ENCODE peak calls at places on chromosomes 7 and 10, in six cellular contexts. E is HFF-Myc; X is progenitor cell of endocrine pancreas; V is CD8-positive, alpha-beta T cell; U is epithelial cell of esophagus; W is kidney. R is an unnamed sample.

GRCh38 chr10:19749185-19749729 is 67.0 kb upstream of the PLXDC2 start:
- DNase-seq in E (no peak), X (no peak), V (no peak), U (no peak), W (no peak), R (no peak)

GRCh38 chr10:26430641-26431163 is 7.4 kb upstream of the APBB1IP start:
- DNase-seq in E (no peak), X (no peak), V (no peak), U (no peak), W (no peak), R (no peak)

GRCh38 chr10:7417103-7417623 is 6.3 kb upstream of the SFMBT2 start:
- DNase-seq in E (no peak), X (no peak), V (no peak), U (peak; percentile 57), W (no peak), R (no peak)

GRCh38 chr7:12756841-12757240 is 69.4 kb downstream of the ARL4A start:
- DNase-seq in E (no peak), X (no peak), V (no peak), U (peak; percentile 12), W (no peak), R (no peak)

GRCh38 chr7:19989906-19990305 is 216.5 kb upstream of the TMEM196 start:
- DNase-seq in E (no peak), X (no peak), V (no peak), U (no peak), W (no peak), R (no peak)

GRCh38 chr10:15571570-15571969 is 148.2 kb downstream of the ITGA8 start:
- DNase-seq in E (peak; percentile 32), X (no peak), V (no peak), U (no peak), W (peak; percentile 82), R (no peak)

GRCh38 chr7:46072722-46073121 is 151.7 kb upstream of the IGFBP3 start:
- DNase-seq in E (no peak), X (no peak), V (no peak), U (peak; percentile 66), W (no peak), R (no peak)

GRCh38 chr7:8065356-8065813 is 96.8 kb downstream of the GLCCI1 start:
- DNase-seq in E (no peak), X (no peak), V (no peak), U (peak; percentile 22), W (no peak), R (no peak)

GRCh38 chr7:155964543-155964942 is 152.3 kb upstream of the SHH start:
- DNase-seq in E (no peak), X (no peak), V (no peak), U (no peak), W (no peak), R (no peak)

GRCh38 chr7:105478606-105479005 is 43.5 kb downstream of the PUS7 start:
- DNase-seq in E (no peak), X (no peak), V (no peak), U (no peak), W (no peak), R (no peak)

GRCh38 chr7:5702876-5703571 is 78.4 kb downstream of the RNF216 start:
- DNase-seq in E (no peak), X (no peak), V (no peak), U (peak; percentile 72), W (no peak), R (no peak)

GRCh38 chr10:79286318-79286951 is 60.8 kb upstream of the PPIF start:
- DNase-seq in E (no peak), X (no peak), V (peak; percentile 80), U (peak; percentile 79), W (peak; percentile 90), R (peak; percentile 50)

GRCh38 chr7:153193144-153193595 is 433.6 kb downstream of the ACTR3B start:
- DNase-seq in E (no peak), X (peak; percentile 32), V (no peak), U (peak; percentile 4), W (no peak), R (no peak)

GRCh38 chr10:113970641-113971040 is 73.0 kb upstream of the ADRB1 start:
- DNase-seq in E (no peak), X (no peak), V (no peak), U (no peak), W (no peak), R (no peak)

GRCh38 chr7:69963388-69963787 is 365.1 kb downstream of the AUTS2 start:
- DNase-seq in E (no peak), X (no peak), V (no peak), U (no peak), W (no peak), R (no peak)

GRCh38 chr7:80623465-80624252 is 14.8 kb upstream of the CD36 start:
- DNase-seq in E (no peak), X (no peak), V (no peak), U (peak; percentile 84), W (no peak), R (no peak)

GRCh38 chr10:26407406-26407969 is 30.7 kb upstream of the APBB1IP start:
- DNase-seq in E (no peak), X (no peak), V (no peak), U (peak; percentile 16), W (no peak), R (no peak)

GRCh38 chr7:149287622-149288021 is 25.6 kb downstream of the ZNF783 start:
- DNase-seq in E (no peak), X (no peak), V (no peak), U (no peak), W (no peak), R (no peak)

GRCh38 chr7:55522268-55522902 is 49.9 kb downstream of the VOPP1 start:
- DNase-seq in E (no peak), X (no peak), V (no peak), U (no peak), W (no peak), R (no peak)

GRCh38 chr10:117168135-117168674 is 29.1 kb upstream of the KCNK18 start:
- DNase-seq in E (no peak), X (peak; percentile 75), V (peak; percentile 70), U (peak; percentile 41), W (peak; percentile 84), R (peak; percentile 47)

GRCh38 chr10:132939957-132940790 is 2.2 kb downstream of the CFAP46 start:
- DNase-seq in E (no peak), X (peak; percentile 39), V (no peak), U (no peak), W (peak; percentile 64), R (no peak)

GRCh38 chr7:120464104-120464503 is 191.1 kb downstream of the KCND2 start:
- DNase-seq in E (no peak), X (no peak), V (no peak), U (no peak), W (no peak), R (no peak)

GRCh38 chr10:77430530-77430929 is 207.1 kb downstream of the KCNMA1 start:
- DNase-seq in E (no peak), X (no peak), V (no peak), U (no peak), W (no peak), R (no peak)

GRCh38 chr10:77431980-77432379 is 205.6 kb downstream of the KCNMA1 start:
- DNase-seq in E (no peak), X (no peak), V (no peak), U (no peak), W (no peak), R (no peak)

GRCh38 chr10:77431209-77431611 is 206.4 kb downstream of the KCNMA1 start:
- DNase-seq in E (no peak), X (no peak), V (no peak), U (no peak), W (no peak), R (no peak)

GRCh38 chr10:77432398-77432797 is 205.2 kb downstream of the KCNMA1 start:
- DNase-seq in E (no peak), X (no peak), V (no peak), U (no peak), W (no peak), R (no peak)

DNA sequence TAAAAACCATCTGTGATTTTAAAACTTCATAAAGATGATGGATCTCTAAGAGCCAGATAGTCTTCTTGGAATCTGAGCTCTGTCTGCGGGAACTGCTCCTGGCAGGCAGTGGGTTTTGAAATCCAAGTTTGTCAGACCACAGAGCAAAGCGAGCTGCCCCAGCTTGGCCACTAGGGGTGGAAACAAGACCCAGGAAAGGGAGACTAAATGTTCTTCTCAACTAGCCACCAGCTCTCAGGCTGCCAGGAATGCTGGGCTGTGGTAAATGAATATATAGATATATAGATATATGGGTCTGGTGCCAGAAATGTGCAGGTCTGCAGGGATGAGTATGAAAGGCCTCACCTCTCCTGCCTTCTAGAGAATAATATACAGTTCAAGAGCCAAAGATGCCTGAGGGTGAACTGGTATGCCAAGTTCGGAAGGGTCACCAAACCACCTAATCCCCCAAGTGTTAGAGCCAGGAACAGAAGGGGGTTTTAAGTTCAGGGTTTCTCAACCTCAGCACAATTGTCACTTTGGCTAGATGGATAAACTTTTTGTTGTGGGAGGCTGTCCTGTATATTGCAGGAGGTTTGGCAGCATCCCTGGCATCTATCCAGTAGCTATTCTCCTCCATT is 208.7 kb downstream of the KCNMA1 start:
- DNase-seq in E (no peak), X (peak; percentile 21), V (no peak), U (peak; percentile 68), W (no peak), R (no peak)
- TF ChIP-seq CTCF in E (peak; percentile 85), X (peak; percentile 74), V (no peak), U (peak; percentile 63), W (peak; percentile 51), R (no peak)

DNA sequence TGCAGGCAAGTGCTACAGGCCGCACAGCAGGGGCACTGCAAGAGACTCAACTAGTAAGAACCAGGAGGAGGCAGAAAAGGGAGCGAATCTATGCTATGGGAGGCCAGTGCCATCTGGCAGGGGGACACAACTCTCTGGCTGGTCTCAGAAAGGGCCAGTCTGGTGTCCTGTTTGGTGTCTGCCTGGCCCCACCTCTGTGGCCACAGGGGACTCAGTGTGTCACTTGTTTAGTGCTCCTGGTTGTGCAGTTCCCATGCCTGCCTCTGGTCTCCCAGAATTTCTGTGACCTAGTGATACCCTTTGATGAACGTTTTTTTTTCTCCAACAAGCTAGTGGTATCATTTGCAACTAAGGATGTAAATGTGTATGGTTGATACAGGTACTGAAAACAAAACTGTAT is 59.2 kb upstream of the JCAD start:
- DNase-seq in E (no peak), X (no peak), V (no peak), U (no peak), W (no peak), R (no peak)
- TF ChIP-seq CTCF in E (no peak), X (no peak), V (no peak), U (no peak), W (no peak), R (no peak)

GRCh38 chr7:2710256-2710655 is 22.3 kb downstream of the AMZ1 start:
- DNase-seq in E (no peak), X (no peak), V (peak; percentile 53), U (no peak), W (no peak), R (no peak)
- TF ChIP-seq CTCF in E (no peak), X (no peak), V (no peak), U (no peak), W (no peak), R (no peak)

GRCh38 chr10:121974535-121975294 is at the start of gene NSMCE4A:
- DNase-seq in E (no peak), X (peak; percentile 71), V (peak; percentile 68), U (peak; percentile 76), W (peak; percentile 92), R (no peak)

GRCh38 chr10:121974019-121974534 is 940 bp downstream of the NSMCE4A start:
- DNase-seq in E (no peak), X (no peak), V (no peak), U (no peak), W (no peak), R (no peak)

GRCh38 chr10:121976607-121977006 is 1.6 kb upstream of the NSMCE4A start:
- DNase-seq in E (no peak), X (no peak), V (no peak), U (no peak), W (no peak), R (no peak)

GRCh38 chr10:121978511-121978910 is 3.5 kb upstream of the NSMCE4A start:
- DNase-seq in E (no peak), X (no peak), V (no peak), U (no peak), W (peak; percentile 75), R (no peak)

GRCh38 chr10:121975295-121976086 is 474 bp upstream of the NSMCE4A start:
- DNase-seq in E (no peak), X (no peak), V (no peak), U (no peak), W (peak; percentile 76), R (no peak)
- TF ChIP-seq CTCF in E (peak; percentile 62), X (no peak), V (no peak), U (peak; percentile 29), W (no peak), R (no peak)